ENCODE peak calls at places on chromosomes 1 and 21, in ten cellular contexts. B is activated CD4-positive, alpha-beta T cell treated with anti-CD3 and anti-CD28 coated beads, Interleukin-2, amount 50 U/mL, for 4 hours; H is fibroblast of the aortic adventitia; G is AG10803; I is cardiac septum; X is hepatic stellate cell; O is T-helper 17 cell; A is SIG-M5; F is AG09319; U is cerebellar cortex. W is an unnamed sample.

GRCh38 chr1:185996211-185996610 is 262.0 kb downstream of the HMCN1 start:
- DNase-seq in B (no peak), H (peak; percentile 84), G (peak; percentile 74), I (no peak), X (peak; percentile 19), O (no peak), A (no peak), F (peak; percentile 25), U (no peak), W (peak; percentile 76)

GRCh38 chr21:31872452-31873274 is at the start of gene HUNK:
- DNase-seq in B (no peak), H (peak; percentile 10), G (peak; percentile 56), I (no peak), X (no peak), O (no peak), A (no peak), F (no peak), U (no peak), W (peak; percentile 22)

GRCh38 chr1:23899070-23899469 is 14.1 kb downstream of the CNR2 start:
- DNase-seq in B (no peak), H (no peak), G (no peak), I (no peak), X (no peak), O (no peak), A (no peak), F (no peak), U (no peak), W (no peak)

GRCh38 chr1:165666152-165666551 is 32.2 kb downstream of the ALDH9A1 start:
- DNase-seq in B (no peak), H (peak; percentile 57), G (peak; percentile 66), I (no peak), X (no peak), O (no peak), A (no peak), F (no peak), U (no peak), W (peak; percentile 28)

GRCh38 chr1:152962876-152963415 is 7.5 kb upstream of the SPRR4 start:
- DNase-seq in B (no peak), H (no peak), G (no peak), I (no peak), X (no peak), O (no peak), A (no peak), F (no peak), U (no peak), W (no peak)

GRCh38 chr1:156744786-156745419 is 4.0 kb upstream of the MRPL24 start:
- DNase-seq in B (no peak), H (no peak), G (no peak), I (no peak), X (no peak), O (no peak), A (no peak), F (no peak), U (no peak), W (no peak)

GRCh38 chr1:32716312-32717126 is 13.9 kb upstream of the SYNC start:
- DNase-seq in B (peak; percentile 18), H (no peak), G (no peak), I (no peak), X (no peak), O (no peak), A (no peak), F (no peak), U (peak; percentile 62), W (no peak)

GRCh38 chr1:33094971-33095604 is 14.1 kb downstream of the AZIN2 start:
- DNase-seq in B (no peak), H (peak; percentile 87), G (peak; percentile 77), I (no peak), X (peak; percentile 60), O (no peak), A (no peak), F (peak; percentile 39), U (peak; percentile 77), W (peak; percentile 51)

GRCh38 chr1:40508375-40509341 is at the start of gene EXO5:
- DNase-seq in B (peak; percentile 78), H (peak; percentile 69), G (peak; percentile 75), I (peak; percentile 95), X (peak; percentile 70), O (peak; percentile 67), A (no peak), F (no peak), U (peak; percentile 69), W (peak; percentile 70)

GRCh38 chr1:192801451-192801850 is 7.4 kb upstream of the RGS2 start:
- DNase-seq in B (no peak), H (peak; percentile 33), G (no peak), I (no peak), X (no peak), O (no peak), A (no peak), F (no peak), U (no peak), W (no peak)

GRCh38 chr1:110637475-110637874 is 31.3 kb upstream of the KCNA2 start:
- DNase-seq in B (no peak), H (no peak), G (no peak), I (no peak), X (no peak), O (no peak), A (no peak), F (no peak), U (no peak), W (no peak)

GRCh38 chr1:179166663-179167417 is 62.6 kb downstream of the ABL2 start:
- DNase-seq in B (no peak), H (peak; percentile 42), G (peak; percentile 86), I (no peak), X (no peak), O (no peak), A (no peak), F (peak; percentile 42), U (no peak), W (peak; percentile 74)

GRCh38 chr1:246107516-246108277 is 399.4 kb downstream of the SMYD3 start:
- DNase-seq in B (no peak), H (peak; percentile 52), G (peak; percentile 25), I (no peak), X (no peak), O (no peak), A (no peak), F (peak; percentile 16), U (no peak), W (peak; percentile 81)

GRCh38 chr1:65332821-65333220 is 23.5 kb downstream of the DNAJC6 start:
- DNase-seq in B (no peak), H (no peak), G (no peak), I (no peak), X (no peak), O (no peak), A (no peak), F (no peak), U (no peak), W (no peak)

GRCh38 chr1:194102607-194103006 is 916.2 kb upstream of the B3GALT2 start:
- DNase-seq in B (no peak), H (no peak), G (no peak), I (no peak), X (no peak), O (no peak), A (no peak), F (no peak), U (no peak), W (no peak)

GRCh38 chr1:27314737-27315136 is 7.2 kb upstream of the TMEM222 start:
- DNase-seq in B (no peak), H (no peak), G (no peak), I (no peak), X (no peak), O (no peak), A (no peak), F (no peak), U (no peak), W (no peak)

GRCh38 chr1:195243492-195243891 is 1364.7 kb downstream of the KCNT2 start:
- DNase-seq in B (no peak), H (no peak), G (no peak), I (no peak), X (no peak), O (no peak), A (no peak), F (no peak), U (no peak), W (no peak)

GRCh38 chr21:38327984-38328383 is 71.2 kb downstream of the KCNJ15 start:
- DNase-seq in B (no peak), H (peak; percentile 43), G (peak; percentile 59), I (no peak), X (no peak), O (no peak), A (no peak), F (no peak), U (no peak), W (peak; percentile 79)

GRCh38 chr1:227994632-227995300 is 12.0 kb upstream of the WNT3A start:
- DNase-seq in B (no peak), H (no peak), G (no peak), I (peak; percentile 54), X (no peak), O (no peak), A (no peak), F (no peak), U (no peak), W (no peak)

GRCh38 chr1:148166558-148167492 is 14.7 kb upstream of the NBPF11 start:
- DNase-seq in B (no peak), H (no peak), G (no peak), I (no peak), X (no peak), O (no peak), A (no peak), F (no peak), U (no peak), W (no peak)

GRCh38 chr1:231420299-231420958 is 1.7 kb downstream of the EGLN1 start:
- DNase-seq in B (no peak), H (peak; percentile 52), G (peak; percentile 10), I (no peak), X (no peak), O (no peak), A (no peak), F (no peak), U (peak; percentile 19), W (peak; percentile 39)